ENCODE peak calls at places on chromosome 1, in five cellular contexts. Q is immature natural killer cell; H is stimulated activated CD4-positive, alpha-beta T cell treated with anti-CD3 and anti-CD28 coated beads, Interleukin-4, amount 100 ng/mL, for 1 hour; I is Kasumi-1; B is MCF 10A. N is an unnamed sample.

GRCh38 chr1:14238472-14239059 is 359.9 kb upstream of the KAZN start:
- DNase-seq in Q (no peak), H (no peak), I (no peak), B (no peak), N (no peak)

GRCh38 chr1:9826616-9827015 is 2.9 kb upstream of the CLSTN1 start:
- DNase-seq in Q (no peak), H (no peak), I (no peak), B (no peak), N (no peak)

GRCh38 chr1:28264897-28265296 is 5.6 kb downstream of the SESN2 start:
- DNase-seq in Q (no peak), H (no peak), I (no peak), B (no peak), N (no peak)

GRCh38 chr1:26861286-26861701 is 1.7 kb upstream of the SFN start:
- DNase-seq in Q (no peak), H (no peak), I (peak), B (peak), N (peak)

GRCh38 chr1:54490361-54491248 is 57.4 kb upstream of the ACOT11 start:
- DNase-seq in Q (no peak), H (no peak), I (no peak), B (no peak), N (no peak)

GRCh38 chr1:113929750-113930498 is 800 bp downstream of the HIPK1 start:
- DNase-seq in Q (peak), H (peak), I (peak), B (peak), N (peak)

GRCh38 chr1:53295746-53296722 is 31.8 kb downstream of the LRP8 start:
- DNase-seq in Q (no peak), H (no peak), I (no peak), B (no peak), N (peak)

GRCh38 chr1:6637770-6638169 is 13.1 kb downstream of the THAP3 start:
- DNase-seq in Q (no peak), H (no peak), I (no peak), B (no peak), N (no peak)

GRCh38 chr1:13766906-13767564 is 67.0 kb downstream of the PRDM2 start:
- DNase-seq in Q (no peak), H (no peak), I (no peak), B (peak), N (peak)

GRCh38 chr1:175503538-175503937 is 239.9 kb downstream of the TNR start:
- DNase-seq in Q (no peak), H (no peak), I (no peak), B (no peak), N (no peak)

GRCh38 chr1:239719642-239720258 is 333.4 kb downstream of the CHRM3 start:
- DNase-seq in Q (peak), H (peak), I (peak), B (no peak), N (no peak)

N was measured in epithelial cell of esophagus.